ENCODE peak calls at places on chromosome 6, in seven cellular contexts. X is neural crest cell, A is bronchial epithelial cell, Z is AG09309, K is HFFc6, N is H9, R is cardiac fibroblast. C is an unnamed sample.

GRCh38 chr6:166824146-166824879 is 132.0 kb downstream of the RNASET2 start:
- DNase-seq in X (no peak), A (no peak), Z (no peak), K (no peak), N (no peak), R (no peak), C (no peak)

GRCh38 chr6:125812394-125813231 is 21.9 kb downstream of the NCOA7 start:
- DNase-seq in X (no peak), A (peak), Z (peak), K (peak), N (no peak), R (peak), C (no peak)

GRCh38 chr6:1144842-1145755 is 166.8 kb upstream of the FOXQ1 start:
- DNase-seq in X (no peak), A (peak), Z (peak), K (peak), N (no peak), R (no peak), C (no peak)

GRCh38 chr6:132818404-132819359 is 4.3 kb downstream of the RPS12 start:
- DNase-seq in X (no peak), A (no peak), Z (no peak), K (peak), N (no peak), R (peak), C (no peak)

GRCh38 chr6:157811137-157811475 is 11.9 kb upstream of the SNX9 start:
- DNase-seq in X (no peak), A (no peak), Z (no peak), K (no peak), N (no peak), R (no peak), C (no peak)

GRCh38 chr6:51814418-51814817 is 273.0 kb downstream of the PKHD1 start:
- DNase-seq in X (no peak), A (no peak), Z (no peak), K (no peak), N (peak), R (no peak), C (no peak)

GRCh38 chr6:98566126-98566525 is 268.2 kb upstream of the POU3F2 start:
- DNase-seq in X (no peak), A (no peak), Z (no peak), K (no peak), N (no peak), R (no peak), C (no peak)

GRCh38 chr6:39084506-39084905 is 30.5 kb downstream of the SAYSD1 start:
- DNase-seq in X (no peak), A (no peak), Z (no peak), K (no peak), N (no peak), R (no peak), C (no peak)

GRCh38 chr6:52955871-52956270 is 39.2 kb downstream of the GSTA4 start:
- DNase-seq in X (no peak), A (no peak), Z (no peak), K (no peak), N (no peak), R (no peak), C (no peak)

GRCh38 chr6:30178837-30179236 is 15.5 kb downstream of the TRIM15 start:
- DNase-seq in X (no peak), A (no peak), Z (no peak), K (no peak), N (no peak), R (no peak), C (no peak)

GRCh38 chr6:4593891-4594445 is 182.2 kb upstream of the CDYL start:
- DNase-seq in X (no peak), A (peak), Z (no peak), K (no peak), N (no peak), R (no peak), C (no peak)

GRCh38 chr6:153947817-153948447 is 91.1 kb upstream of the OPRM1 start:
- DNase-seq in X (peak), A (peak), Z (no peak), K (peak), N (peak), R (peak), C (no peak)

GRCh38 chr6:39887692-39888450 is 46.4 kb downstream of the MOCS1 start:
- DNase-seq in X (peak), A (peak), Z (peak), K (peak), N (no peak), R (peak), C (peak)

GRCh38 chr6:56536536-56536935 is 106.2 kb downstream of the DST start:
- DNase-seq in X (no peak), A (no peak), Z (no peak), K (no peak), N (no peak), R (no peak), C (no peak)

GRCh38 chr6:169895926-169896761 is 144.7 kb downstream of the ERMARD start:
- DNase-seq in X (no peak), A (no peak), Z (no peak), K (no peak), N (no peak), R (no peak), C (no peak)

GRCh38 chr6:169899481-169900145 is 148.2 kb downstream of the ERMARD start:
- DNase-seq in X (no peak), A (no peak), Z (no peak), K (no peak), N (no peak), R (no peak), C (no peak)

GRCh38 chr6:169896826-169897456 is 145.5 kb downstream of the ERMARD start:
- DNase-seq in X (no peak), A (no peak), Z (no peak), K (no peak), N (no peak), R (no peak), C (no peak)

GRCh38 chr6:169897601-169898358 is 146.4 kb downstream of the ERMARD start:
- DNase-seq in X (no peak), A (no peak), Z (no peak), K (no peak), N (no peak), R (no peak), C (no peak)

DNA sequence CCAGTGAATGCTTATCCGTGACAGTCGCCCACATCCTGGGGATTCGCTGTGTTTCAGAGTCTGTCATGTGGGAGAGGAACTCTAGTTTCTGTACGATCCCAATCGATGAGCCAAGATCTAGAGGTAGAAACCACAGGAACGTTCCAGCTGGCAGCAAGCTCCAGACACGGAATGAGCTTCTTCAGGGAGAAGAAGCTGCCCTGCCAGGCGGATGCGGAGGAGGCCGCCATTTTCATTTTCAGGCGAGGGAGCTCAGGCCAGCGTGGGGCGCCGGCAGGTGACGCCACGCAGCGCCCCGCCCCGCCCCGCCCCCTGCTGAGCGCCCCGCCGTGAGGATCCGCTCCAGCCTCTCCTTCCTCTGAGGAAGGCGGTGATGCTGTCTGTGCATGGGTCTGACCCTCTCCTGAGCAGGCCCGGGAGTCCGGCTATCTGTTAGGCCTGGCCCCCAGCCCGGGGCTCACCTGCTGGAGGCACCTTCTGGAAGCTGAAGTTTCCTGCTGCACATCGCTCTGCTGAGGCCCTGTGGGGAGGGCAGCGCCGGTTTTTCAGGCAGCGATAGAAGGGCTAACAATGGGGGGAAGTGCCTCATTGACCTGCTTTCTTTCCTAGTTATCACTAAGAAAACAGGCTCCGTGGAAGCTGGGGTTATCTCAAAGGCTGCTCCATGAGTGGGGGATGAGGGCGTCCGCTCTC is 147.5 kb downstream of the ERMARD start:
- DNase-seq in X (no peak), A (no peak), Z (no peak), K (no peak), N (no peak), R (no peak), C (no peak)
- TF ChIP-seq CTCF in X (no peak), A (no peak), Z (no peak), K (no peak), N (no peak), R (no peak), C (no peak)

GRCh38 chr6:24313477-24314141 is 44.2 kb downstream of the DCDC2 start:
- DNase-seq in X (no peak), A (peak), Z (peak), K (no peak), N (peak), R (peak), C (no peak)
- TF ChIP-seq CTCF in X (no peak), A (no peak), Z (no peak), K (no peak), N (no peak), R (no peak), C (no peak)

DNA sequence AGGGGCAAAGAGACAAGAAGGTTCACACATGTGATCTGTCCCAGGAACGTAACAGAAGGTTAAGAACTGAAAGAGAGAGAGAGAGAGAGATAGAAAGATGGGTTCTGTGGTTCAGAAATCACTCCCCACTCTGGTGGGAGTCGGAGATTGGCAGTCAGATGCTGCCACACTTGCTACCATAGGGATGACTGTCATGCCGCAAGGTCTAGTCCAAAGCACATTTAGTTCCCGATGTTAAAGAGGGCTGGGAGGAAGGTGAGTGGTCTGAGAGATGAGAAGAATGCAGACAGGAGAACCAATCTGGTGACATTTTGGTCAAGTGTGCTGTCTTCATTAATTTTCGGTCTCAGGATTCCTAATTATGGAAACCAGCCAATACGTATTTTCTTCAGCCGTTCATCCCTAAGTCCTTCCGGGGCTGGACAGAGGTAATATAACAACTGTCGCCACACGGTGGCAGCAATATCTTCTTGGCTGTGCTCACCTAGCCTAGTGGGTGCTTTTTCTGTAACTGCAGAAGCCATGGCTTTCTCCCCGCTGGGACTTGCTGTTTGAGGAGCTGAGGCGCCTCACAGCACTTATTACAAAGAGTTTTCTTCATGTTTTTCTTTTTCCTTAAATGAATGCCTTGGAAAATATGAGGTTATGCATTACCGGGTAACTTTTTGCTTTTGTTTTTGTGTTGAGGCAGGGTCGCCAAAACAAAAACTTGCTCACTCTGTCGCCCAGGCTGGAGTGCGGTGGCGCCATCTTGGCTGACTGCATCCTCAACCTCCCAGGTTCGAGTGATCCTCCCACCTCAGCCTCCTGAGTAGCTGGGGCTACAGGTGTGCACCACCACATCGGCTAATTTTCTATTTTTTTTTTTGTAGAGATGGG is 46.0 kb downstream of the SLC35D3 start:
- DNase-seq in X (peak), A (peak), Z (peak), K (peak), N (peak), R (peak), C (peak)
- TF ChIP-seq CTCF in X (peak), A (peak), Z (peak), K (peak), N (peak), R (peak), C (peak)

GRCh38 chr6:148747493-148748160 is 797 bp downstream of the UST start:
- DNase-seq in X (peak), A (no peak), Z (no peak), K (no peak), N (peak), R (peak), C (peak)
- TF ChIP-seq CTCF in X (peak), A (no peak), Z (no peak), K (peak), N (peak), R (no peak), C (no peak)

GRCh38 chr6:41011673-41012072 is 27.3 kb downstream of the UNC5CL start:
- DNase-seq in X (no peak), A (no peak), Z (no peak), K (no peak), N (no peak), R (no peak), C (no peak)
- TF ChIP-seq CTCF in X (no peak), A (no peak), Z (no peak), K (no peak), N (no peak), R (no peak), C (no peak)

DNA sequence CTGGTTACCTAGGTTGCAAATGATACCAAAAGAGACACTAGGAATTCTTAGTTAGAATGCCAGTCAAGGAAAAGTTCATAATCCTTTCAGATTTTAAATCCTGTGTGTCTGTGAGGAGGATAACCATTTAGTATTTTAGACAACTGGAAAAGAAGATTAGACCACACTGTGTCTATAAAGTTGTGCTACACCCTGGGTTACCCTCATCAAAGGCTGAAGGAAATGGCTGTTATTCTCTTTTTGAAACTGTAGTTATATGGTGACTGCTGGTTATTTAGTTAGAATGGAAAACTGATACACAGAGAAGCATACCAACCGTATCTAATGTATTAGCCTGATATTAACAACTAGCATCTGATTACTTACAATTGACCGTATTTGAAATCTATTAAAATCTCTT is 139.6 kb downstream of the GJA10 start:
- DNase-seq in X (no peak), A (no peak), Z (no peak), K (no peak), N (no peak), R (no peak), C (no peak)
- TF ChIP-seq CTCF in X (no peak), A (no peak), Z (no peak), K (no peak), N (no peak), R (no peak), C (no peak)